ENCODE peak calls at places on chromosomes 6 and 20, in ten cellular contexts. One of them, this sample, is unnamed.

GRCh38 chr20:11807070-11807741 is 110.5 kb upstream of the BTBD3 start:
- DNase-seq in fibroblast of mammary gland: peak
- DNase-seq in RPMI7951: peak
- DNase-seq in HTR-8/SVneo: peak
- DNase-seq in AG20443: peak
- DNase-seq in CD8-positive, alpha-beta memory T cell: no peak
- DNase-seq in HS-5: peak
- DNase-seq in activated gamma-delta T cell treated with Interleukin-2 at 50 U/mL for 16 hours: no peak
- DNase-seq in Daoy: peak
- DNase-seq in endothelial cell: no peak
- DNase-seq in this sample: no peak

GRCh38 chr6:42511803-42512422 is 51.9 kb upstream of the UBR2 start:
- DNase-seq in fibroblast of mammary gland: peak
- DNase-seq in HTR-8/SVneo: no peak
- DNase-seq in RPMI7951: peak
- DNase-seq in endothelial cell: no peak
- DNase-seq in AG20443: peak
- DNase-seq in CD8-positive, alpha-beta memory T cell: no peak
- DNase-seq in activated gamma-delta T cell treated with Interleukin-2 at 50 U/mL for 16 hours: no peak
- DNase-seq in Daoy: peak
- DNase-seq in HS-5: no peak
- DNase-seq in this sample: no peak

GRCh38 chr6:57822896-57823358 is 505.5 kb downstream of the PRIM2 start:
- DNase-seq in RPMI7951: no peak
- DNase-seq in AG20443: no peak
- DNase-seq in activated gamma-delta T cell treated with Interleukin-2 at 50 U/mL for 16 hours: no peak
- DNase-seq in HS-5: no peak
- DNase-seq in CD8-positive, alpha-beta memory T cell: no peak
- DNase-seq in fibroblast of mammary gland: peak
- DNase-seq in endothelial cell: no peak
- DNase-seq in Daoy: peak
- DNase-seq in HTR-8/SVneo: no peak
- DNase-seq in this sample: no peak

GRCh38 chr20:53020834-53021233 is 48.7 kb downstream of the TSHZ2 start:
- DNase-seq in HTR-8/SVneo: no peak
- DNase-seq in endothelial cell: no peak
- DNase-seq in AG20443: no peak
- DNase-seq in CD8-positive, alpha-beta memory T cell: no peak
- DNase-seq in fibroblast of mammary gland: no peak
- DNase-seq in HS-5: no peak
- DNase-seq in activated gamma-delta T cell treated with Interleukin-2 at 50 U/mL for 16 hours: no peak
- DNase-seq in Daoy: no peak
- DNase-seq in RPMI7951: no peak
- DNase-seq in this sample: no peak

GRCh38 chr20:49906101-49906604 is 9.2 kb downstream of the SPATA2 start:
- DNase-seq in RPMI7951: peak
- DNase-seq in AG20443: no peak
- DNase-seq in activated gamma-delta T cell treated with Interleukin-2 at 50 U/mL for 16 hours: no peak
- DNase-seq in fibroblast of mammary gland: no peak
- DNase-seq in HTR-8/SVneo: no peak
- DNase-seq in Daoy: no peak
- DNase-seq in HS-5: no peak
- DNase-seq in endothelial cell: no peak
- DNase-seq in CD8-positive, alpha-beta memory T cell: no peak
- DNase-seq in this sample: no peak

GRCh38 chr6:34934516-34934915 is 45.5 kb downstream of the ANKS1A start:
- DNase-seq in Daoy: peak
- DNase-seq in AG20443: no peak
- DNase-seq in HS-5: no peak
- DNase-seq in CD8-positive, alpha-beta memory T cell: no peak
- DNase-seq in RPMI7951: no peak
- DNase-seq in HTR-8/SVneo: no peak
- DNase-seq in activated gamma-delta T cell treated with Interleukin-2 at 50 U/mL for 16 hours: no peak
- DNase-seq in endothelial cell: no peak
- DNase-seq in fibroblast of mammary gland: peak
- DNase-seq in this sample: no peak

GRCh38 chr20:4950437-4950836 is 50.9 kb downstream of the SLC23A2 start:
- DNase-seq in CD8-positive, alpha-beta memory T cell: no peak
- DNase-seq in AG20443: no peak
- DNase-seq in HS-5: no peak
- DNase-seq in RPMI7951: no peak
- DNase-seq in HTR-8/SVneo: no peak
- DNase-seq in fibroblast of mammary gland: no peak
- DNase-seq in activated gamma-delta T cell treated with Interleukin-2 at 50 U/mL for 16 hours: no peak
- DNase-seq in endothelial cell: no peak
- DNase-seq in Daoy: no peak
- DNase-seq in this sample: no peak

GRCh38 chr6:141321486-141322347 is 811.0 kb upstream of the GJE1 start:
- DNase-seq in endothelial cell: no peak
- DNase-seq in CD8-positive, alpha-beta memory T cell: no peak
- DNase-seq in RPMI7951: no peak
- DNase-seq in HS-5: no peak
- DNase-seq in fibroblast of mammary gland: peak
- DNase-seq in AG20443: peak
- DNase-seq in HTR-8/SVneo: no peak
- DNase-seq in activated gamma-delta T cell treated with Interleukin-2 at 50 U/mL for 16 hours: no peak
- DNase-seq in Daoy: no peak
- DNase-seq in this sample: no peak

GRCh38 chr6:111521497-111522275 is 38.7 kb upstream of the REV3L start:
- DNase-seq in endothelial cell: no peak
- DNase-seq in activated gamma-delta T cell treated with Interleukin-2 at 50 U/mL for 16 hours: no peak
- DNase-seq in HS-5: no peak
- DNase-seq in RPMI7951: no peak
- DNase-seq in HTR-8/SVneo: no peak
- DNase-seq in Daoy: no peak
- DNase-seq in AG20443: no peak
- DNase-seq in CD8-positive, alpha-beta memory T cell: no peak
- DNase-seq in fibroblast of mammary gland: peak
- DNase-seq in this sample: no peak

GRCh38 chr6:3001146-3001772 is 1.6 kb downstream of the NQO2 start:
- DNase-seq in RPMI7951: no peak
- DNase-seq in Daoy: no peak
- DNase-seq in HTR-8/SVneo: no peak
- DNase-seq in HS-5: no peak
- DNase-seq in CD8-positive, alpha-beta memory T cell: no peak
- DNase-seq in fibroblast of mammary gland: no peak
- DNase-seq in AG20443: no peak
- DNase-seq in activated gamma-delta T cell treated with Interleukin-2 at 50 U/mL for 16 hours: no peak
- DNase-seq in endothelial cell: no peak
- DNase-seq in this sample: no peak

GRCh38 chr6:170035896-170036295 is 255.0 kb downstream of the DLL1 start:
- DNase-seq in CD8-positive, alpha-beta memory T cell: no peak
- DNase-seq in RPMI7951: no peak
- DNase-seq in fibroblast of mammary gland: no peak
- DNase-seq in Daoy: no peak
- DNase-seq in HTR-8/SVneo: no peak
- DNase-seq in AG20443: no peak
- DNase-seq in endothelial cell: no peak
- DNase-seq in activated gamma-delta T cell treated with Interleukin-2 at 50 U/mL for 16 hours: no peak
- DNase-seq in HS-5: no peak
- DNase-seq in this sample: no peak

GRCh38 chr6:128521302-128521632 is 868 bp upstream of the PTPRK start:
- DNase-seq in endothelial cell: no peak
- DNase-seq in AG20443: no peak
- DNase-seq in HS-5: no peak
- DNase-seq in Daoy: no peak
- DNase-seq in HTR-8/SVneo: no peak
- DNase-seq in fibroblast of mammary gland: peak
- DNase-seq in CD8-positive, alpha-beta memory T cell: no peak
- DNase-seq in activated gamma-delta T cell treated with Interleukin-2 at 50 U/mL for 16 hours: no peak
- DNase-seq in RPMI7951: no peak
- DNase-seq in this sample: no peak

GRCh38 chr20:32972181-32973076 is 31.8 kb downstream of the SUN5 start:
- DNase-seq in activated gamma-delta T cell treated with Interleukin-2 at 50 U/mL for 16 hours: peak
- DNase-seq in endothelial cell: peak
- DNase-seq in HS-5: no peak
- DNase-seq in fibroblast of mammary gland: no peak
- DNase-seq in HTR-8/SVneo: no peak
- DNase-seq in AG20443: no peak
- DNase-seq in Daoy: peak
- DNase-seq in CD8-positive, alpha-beta memory T cell: peak
- DNase-seq in RPMI7951: peak
- DNase-seq in this sample: peak

GRCh38 chr6:105793132-105793531 is 293.0 kb upstream of the PRDM1 start:
- DNase-seq in CD8-positive, alpha-beta memory T cell: no peak
- DNase-seq in HTR-8/SVneo: no peak
- DNase-seq in AG20443: no peak
- DNase-seq in fibroblast of mammary gland: no peak
- DNase-seq in endothelial cell: no peak
- DNase-seq in RPMI7951: peak
- DNase-seq in activated gamma-delta T cell treated with Interleukin-2 at 50 U/mL for 16 hours: no peak
- DNase-seq in Daoy: peak
- DNase-seq in HS-5: no peak
- DNase-seq in this sample: no peak

GRCh38 chr20:35617397-35618031 is 1.9 kb downstream of the SPAG4 start:
- DNase-seq in AG20443: peak
- DNase-seq in activated gamma-delta T cell treated with Interleukin-2 at 50 U/mL for 16 hours: peak
- DNase-seq in HTR-8/SVneo: peak
- DNase-seq in RPMI7951: peak
- DNase-seq in Daoy: peak
- DNase-seq in CD8-positive, alpha-beta memory T cell: no peak
- DNase-seq in fibroblast of mammary gland: peak
- DNase-seq in HS-5: peak
- DNase-seq in endothelial cell: peak
- DNase-seq in this sample: peak

GRCh38 chr20:58712116-58712822 is 19.7 kb downstream of the NPEPL1 start:
- DNase-seq in activated gamma-delta T cell treated with Interleukin-2 at 50 U/mL for 16 hours: no peak
- DNase-seq in fibroblast of mammary gland: no peak
- DNase-seq in Daoy: no peak
- DNase-seq in HTR-8/SVneo: no peak
- DNase-seq in HS-5: no peak
- DNase-seq in AG20443: peak
- DNase-seq in CD8-positive, alpha-beta memory T cell: no peak
- DNase-seq in endothelial cell: no peak
- DNase-seq in RPMI7951: no peak
- DNase-seq in this sample: no peak

GRCh38 chr6:90168693-90169131 is 127.9 kb downstream of the BACH2 start:
- DNase-seq in CD8-positive, alpha-beta memory T cell: no peak
- DNase-seq in RPMI7951: peak
- DNase-seq in fibroblast of mammary gland: peak
- DNase-seq in HTR-8/SVneo: no peak
- DNase-seq in HS-5: peak
- DNase-seq in Daoy: peak
- DNase-seq in AG20443: peak
- DNase-seq in activated gamma-delta T cell treated with Interleukin-2 at 50 U/mL for 16 hours: no peak
- DNase-seq in endothelial cell: no peak
- DNase-seq in this sample: no peak

GRCh38 chr6:82057846-82058554 is 189.5 kb downstream of the IBTK start:
- DNase-seq in CD8-positive, alpha-beta memory T cell: no peak
- DNase-seq in HTR-8/SVneo: no peak
- DNase-seq in fibroblast of mammary gland: peak
- DNase-seq in Daoy: no peak
- DNase-seq in AG20443: peak
- DNase-seq in RPMI7951: peak
- DNase-seq in HS-5: peak
- DNase-seq in endothelial cell: no peak
- DNase-seq in activated gamma-delta T cell treated with Interleukin-2 at 50 U/mL for 16 hours: no peak
- DNase-seq in this sample: no peak

GRCh38 chr20:20795119-20795518 is 82.7 kb upstream of the RALGAPA2 start:
- DNase-seq in AG20443: no peak
- DNase-seq in HS-5: no peak
- DNase-seq in fibroblast of mammary gland: no peak
- DNase-seq in endothelial cell: no peak
- DNase-seq in Daoy: no peak
- DNase-seq in CD8-positive, alpha-beta memory T cell: no peak
- DNase-seq in activated gamma-delta T cell treated with Interleukin-2 at 50 U/mL for 16 hours: no peak
- DNase-seq in RPMI7951: no peak
- DNase-seq in HTR-8/SVneo: no peak
- DNase-seq in this sample: no peak

GRCh38 chr20:48609491-48609978 is 218.3 kb downstream of the PREX1 start:
- DNase-seq in fibroblast of mammary gland: no peak
- DNase-seq in CD8-positive, alpha-beta memory T cell: no peak
- DNase-seq in endothelial cell: no peak
- DNase-seq in HS-5: no peak
- DNase-seq in AG20443: no peak
- DNase-seq in activated gamma-delta T cell treated with Interleukin-2 at 50 U/mL for 16 hours: no peak
- DNase-seq in RPMI7951: no peak
- DNase-seq in HTR-8/SVneo: no peak
- DNase-seq in Daoy: no peak
- DNase-seq in this sample: peak

GRCh38 chr20:39659010-39659409 is 696.9 kb downstream of the DHX35 start:
- DNase-seq in CD8-positive, alpha-beta memory T cell: no peak
- DNase-seq in Daoy: no peak
- DNase-seq in HTR-8/SVneo: no peak
- DNase-seq in endothelial cell: no peak
- DNase-seq in AG20443: no peak
- DNase-seq in fibroblast of mammary gland: no peak
- DNase-seq in RPMI7951: no peak
- DNase-seq in activated gamma-delta T cell treated with Interleukin-2 at 50 U/mL for 16 hours: no peak
- DNase-seq in HS-5: no peak
- DNase-seq in this sample: no peak

GRCh38 chr6:3390698-3391097 is 66.2 kb downstream of the SLC22A23 start:
- DNase-seq in Daoy: peak
- DNase-seq in RPMI7951: peak
- DNase-seq in CD8-positive, alpha-beta memory T cell: no peak
- DNase-seq in HS-5: peak
- DNase-seq in fibroblast of mammary gland: peak
- DNase-seq in AG20443: peak
- DNase-seq in activated gamma-delta T cell treated with Interleukin-2 at 50 U/mL for 16 hours: no peak
- DNase-seq in endothelial cell: no peak
- DNase-seq in HTR-8/SVneo: no peak
- DNase-seq in this sample: no peak

GRCh38 chr6:144156991-144157390 is 6.7 kb downstream of the STX11 start:
- DNase-seq in RPMI7951: no peak
- DNase-seq in activated gamma-delta T cell treated with Interleukin-2 at 50 U/mL for 16 hours: no peak
- DNase-seq in Daoy: no peak
- DNase-seq in HTR-8/SVneo: no peak
- DNase-seq in endothelial cell: no peak
- DNase-seq in HS-5: no peak
- DNase-seq in fibroblast of mammary gland: no peak
- DNase-seq in AG20443: no peak
- DNase-seq in CD8-positive, alpha-beta memory T cell: no peak
- DNase-seq in this sample: no peak

GRCh38 chr6:33719326-33719987 is 8.0 kb upstream of the UQCC2 start:
- DNase-seq in HTR-8/SVneo: no peak
- DNase-seq in Daoy: no peak
- DNase-seq in AG20443: no peak
- DNase-seq in endothelial cell: no peak
- DNase-seq in fibroblast of mammary gland: no peak
- DNase-seq in RPMI7951: no peak
- DNase-seq in CD8-positive, alpha-beta memory T cell: no peak
- DNase-seq in activated gamma-delta T cell treated with Interleukin-2 at 50 U/mL for 16 hours: no peak
- DNase-seq in HS-5: no peak
- DNase-seq in this sample: no peak

GRCh38 chr6:23568292-23568691 is 557.7 kb upstream of the NRSN1 start:
- DNase-seq in RPMI7951: no peak
- DNase-seq in HTR-8/SVneo: no peak
- DNase-seq in activated gamma-delta T cell treated with Interleukin-2 at 50 U/mL for 16 hours: no peak
- DNase-seq in fibroblast of mammary gland: no peak
- DNase-seq in CD8-positive, alpha-beta memory T cell: no peak
- DNase-seq in AG20443: no peak
- DNase-seq in Daoy: no peak
- DNase-seq in endothelial cell: no peak
- DNase-seq in HS-5: no peak
- DNase-seq in this sample: no peak

GRCh38 chr20:41405436-41405835 is 38.8 kb upstream of the EMILIN3 start:
- DNase-seq in AG20443: no peak
- DNase-seq in RPMI7951: no peak
- DNase-seq in activated gamma-delta T cell treated with Interleukin-2 at 50 U/mL for 16 hours: no peak
- DNase-seq in HS-5: no peak
- DNase-seq in endothelial cell: no peak
- DNase-seq in Daoy: no peak
- DNase-seq in HTR-8/SVneo: no peak
- DNase-seq in fibroblast of mammary gland: no peak
- DNase-seq in CD8-positive, alpha-beta memory T cell: no peak
- DNase-seq in this sample: no peak

This sample was measured in GM19239.